ENCODE peak calls at places on chromosomes 7 and 10, in five cellular contexts. C is left cardiac atrium; N is endothelial cell; E is activated T-cell treated with anti-CD3 and anti-CD28 coated beads, Interleukin-2, amount 50 U/mL, for 72 hours; W is ovary. Q is an unnamed sample.

GRCh38 chr10:66996996-66997395 is 71.2 kb downstream of the LRRTM3 start:
- DNase-seq in C (no peak), N (no peak), E (no peak), W (no peak), Q (no peak)

GRCh38 chr10:3467052-3467906 is 294.7 kb upstream of the PITRM1 start:
- DNase-seq in C (peak), N (no peak), E (no peak), W (peak), Q (no peak)

GRCh38 chr10:23063387-23064287 is 31.7 kb upstream of the MSRB2 start:
- DNase-seq in C (peak), N (no peak), E (no peak), W (no peak), Q (no peak)

GRCh38 chr7:70849580-70850235 is 282.2 kb upstream of the GALNT17 start:
- DNase-seq in C (no peak), N (no peak), E (no peak), W (no peak), Q (no peak)

GRCh38 chr10:86313621-86314041 is 53.0 kb downstream of the GRID1 start:
- DNase-seq in C (no peak), N (no peak), E (no peak), W (no peak), Q (no peak)

GRCh38 chr10:802506-802905 is 113.0 kb upstream of the DIP2C start:
- DNase-seq in C (no peak), N (no peak), E (no peak), W (no peak), Q (no peak)

GRCh38 chr10:60896033-60896432 is 48.0 kb downstream of the RHOBTB1 start:
- DNase-seq in C (no peak), N (no peak), E (no peak), W (no peak), Q (no peak)

GRCh38 chr10:114881916-114882315 is 56.1 kb upstream of the TRUB1 start:
- DNase-seq in C (no peak), N (no peak), E (no peak), W (peak), Q (no peak)

GRCh38 chr7:144821069-144821468 is 14.8 kb downstream of the TPK1 start:
- DNase-seq in C (no peak), N (no peak), E (peak), W (no peak), Q (peak)

GRCh38 chr7:113610572-113610971 is 308.2 kb downstream of the PPP1R3A start:
- DNase-seq in C (no peak), N (no peak), E (no peak), W (no peak), Q (no peak)

GRCh38 chr10:98391578-98391991 is 23.4 kb downstream of the PYROXD2 start:
- DNase-seq in C (peak), N (no peak), E (no peak), W (peak), Q (no peak)

GRCh38 chr10:74976565-74976964 is 134.9 kb upstream of the SAMD8 start:
- DNase-seq in C (no peak), N (no peak), E (no peak), W (no peak), Q (no peak)

GRCh38 chr7:45990276-45990675 is 69.2 kb upstream of the IGFBP3 start:
- DNase-seq in C (no peak), N (no peak), E (no peak), W (no peak), Q (no peak)

GRCh38 chr10:133378251-133379096 is 588 bp upstream of the PAOX start:
- DNase-seq in C (peak), N (peak), E (peak), W (peak), Q (peak)

GRCh38 chr7:2173184-2173827 is 59.4 kb downstream of the MAD1L1 start:
- DNase-seq in C (no peak), N (no peak), E (no peak), W (no peak), Q (no peak)

GRCh38 chr7:4794591-4795350 is 19.3 kb downstream of the AP5Z1 start:
- DNase-seq in C (no peak), N (no peak), E (no peak), W (no peak), Q (no peak)

GRCh38 chr7:17233643-17234397 is 64.6 kb upstream of the AHR start:
- DNase-seq in C (no peak), N (no peak), E (peak), W (no peak), Q (peak)

GRCh38 chr7:499853-500485 is 19.7 kb downstream of the PDGFA start:
- DNase-seq in C (peak), N (no peak), E (no peak), W (no peak), Q (no peak)

GRCh38 chr7:139909379-139910050 is 80.5 kb downstream of the TBXAS1 start:
- DNase-seq in C (no peak), N (no peak), E (no peak), W (no peak), Q (no peak)

GRCh38 chr10:2791774-2792443 is 275.4 kb upstream of the PFKP start:
- DNase-seq in C (no peak), N (no peak), E (peak), W (no peak), Q (peak)

GRCh38 chr10:87636313-87636915 is 23.3 kb upstream of the PAPSS2 start:
- DNase-seq in C (no peak), N (no peak), E (no peak), W (no peak), Q (no peak)

GRCh38 chr7:100088621-100089457 is at the start of gene COPS6:
- DNase-seq in C (peak), N (peak), E (peak), W (peak), Q (peak)

GRCh38 chr7:117034851-117035462 is 81.7 kb downstream of the ST7 start:
- DNase-seq in C (no peak), N (no peak), E (no peak), W (no peak), Q (no peak)

GRCh38 chr10:132036887-132037675 is 28.7 kb upstream of the JAKMIP3 start:
- DNase-seq in C (no peak), N (no peak), E (peak), W (no peak), Q (no peak)

GRCh38 chr7:101402081-101402779 is 39.6 kb downstream of the COL26A1 start:
- DNase-seq in C (no peak), N (no peak), E (no peak), W (no peak), Q (no peak)

GRCh38 chr7:139700505-139701235 is 77.1 kb downstream of the HIPK2 start:
- DNase-seq in C (no peak), N (no peak), E (no peak), W (no peak), Q (no peak)

GRCh38 chr10:27223964-27224363 is 16.6 kb downstream of the ACBD5 start:
- DNase-seq in C (peak), N (peak), E (peak), W (no peak), Q (peak)

GRCh38 chr7:157493017-157493416 is 156.2 kb downstream of the DNAJB6 start:
- DNase-seq in C (no peak), N (no peak), E (no peak), W (no peak), Q (no peak)

GRCh38 chr10:3494131-3494878 is 290.7 kb downstream of the KLF6 start:
- DNase-seq in C (peak), N (no peak), E (no peak), W (peak), Q (no peak)